ENCODE peak calls at places on chromosomes 11 and 22, in ten cellular contexts. K is stomach, A is ovary, D is transverse colon, I is IMR-90, U is right lobe of liver, H is gastrocnemius medialis, P is esophagus squamous epithelium, S is A549, J is K562. R is an unnamed sample.
A peak's percentile ranks its signal among the peaks of the same experiment; 100 is the strongest.

GRCh38 chr11:126257144-126257543 is 11.6 kb downstream of the SRPRA start:
- DNase-seq in K (no peak), A (no peak), D (no peak), I (no peak), U (no peak), H (no peak), P (no peak), S (no peak), J (no peak), R (no peak)

GRCh38 chr11:131685206-131685605 is 314.8 kb downstream of the NTM start:
- DNase-seq in K (no peak), A (no peak), D (no peak), I (no peak), U (no peak), H (no peak), P (no peak), S (no peak), J (no peak), R (no peak)

GRCh38 chr11:132792341-132793140 is 739.8 kb downstream of the OPCML start:
- DNase-seq in K (no peak), A (no peak), D (no peak), I (no peak), U (no peak), H (no peak), P (no peak), S (no peak), J (no peak), R (no peak)

GRCh38 chr22:33770723-33771122 is 149.6 kb downstream of the LARGE1 start:
- DNase-seq in K (no peak), A (no peak), D (no peak), I (no peak), U (no peak), H (no peak), P (no peak), S (no peak), J (no peak), R (no peak)

GRCh38 chr11:7612661-7613393 is 60.5 kb downstream of the CYB5R2 start:
- DNase-seq in K (peak; percentile 62), A (no peak), D (no peak), I (peak; percentile 2), U (no peak), H (no peak), P (no peak), S (no peak), J (no peak), R (no peak)

GRCh38 chr11:42243370-42243769 is 783.9 kb upstream of the LRRC4C start:
- DNase-seq in K (no peak), A (no peak), D (no peak), I (no peak), U (no peak), H (no peak), P (no peak), S (no peak), J (no peak), R (no peak)

GRCh38 chr11:18974192-18974591 is 35.0 kb upstream of the MRGPRX1 start:
- DNase-seq in K (no peak), A (no peak), D (no peak), I (no peak), U (no peak), H (no peak), P (no peak), S (no peak), J (no peak), R (no peak)

GRCh38 chr22:23007823-23008222 is 62.5 kb upstream of the GNAZ start:
- DNase-seq in K (no peak), A (no peak), D (no peak), I (no peak), U (no peak), H (no peak), P (no peak), S (no peak), J (peak; percentile 51), R (no peak)

GRCh38 chr11:60265373-60266214 is 14.9 kb upstream of the MS4A4A start:
- DNase-seq in K (no peak), A (no peak), D (no peak), I (peak; percentile 7), U (no peak), H (no peak), P (no peak), S (peak; percentile 28), J (peak; percentile 52), R (peak; percentile 44)

DNA sequence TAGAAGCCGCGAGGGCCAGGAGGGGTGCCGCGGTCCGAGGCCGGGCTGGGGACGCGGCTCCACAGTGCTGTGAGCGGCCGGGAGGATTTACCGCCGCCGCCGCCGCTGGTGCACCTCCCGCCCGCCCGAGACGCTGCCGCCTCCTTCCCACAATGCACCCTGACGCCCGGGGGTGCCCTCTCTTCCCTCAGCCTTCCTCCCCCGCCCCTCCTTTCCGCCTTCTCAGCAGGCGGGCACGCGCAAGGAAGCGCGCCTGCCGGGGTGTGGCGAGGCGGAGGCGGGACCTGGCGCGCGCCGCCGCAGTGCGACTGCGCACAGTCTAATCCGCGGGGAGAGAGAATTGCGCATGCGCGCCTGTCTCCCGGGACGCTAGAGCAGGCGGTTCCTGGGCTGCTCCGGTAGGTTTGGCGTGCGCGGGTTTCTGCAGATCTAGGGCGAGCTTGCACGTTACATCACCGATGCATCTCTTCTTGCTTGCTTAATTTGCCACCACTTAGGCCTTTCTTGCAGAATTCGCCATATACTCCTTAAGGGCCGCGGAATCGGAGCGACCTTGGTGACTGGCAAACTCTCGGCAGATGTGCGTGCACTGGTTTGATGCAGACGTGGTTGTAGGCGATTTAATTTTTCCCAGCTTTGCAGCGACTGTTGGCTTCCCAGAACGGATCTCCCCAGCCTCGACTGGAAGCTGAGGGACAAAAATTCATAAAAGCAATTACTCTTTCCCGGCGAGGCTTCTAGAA is at the start of the genes GVQW3 and THAP12:
- DNase-seq in K (peak; percentile 98), A (peak; percentile 99), D (peak; percentile 98), I (peak; percentile 97), U (peak; percentile 98), H (peak; percentile 98), P (peak; percentile 91), S (peak; percentile 99), J (peak; percentile 97), R (peak; percentile 91)
- TF ChIP-seq POLR2A in K (no peak), A (no peak), D (peak; percentile 57), I (peak; percentile 39), U (peak; percentile 80), H (peak; percentile 92), P (no peak), S (peak; percentile 90), J (peak; percentile 56), R (peak; percentile 72)

GRCh38 chr11:28107726-28108618 is at the start of the genes KIF18A and METTL15:
- DNase-seq in K (peak; percentile 100), A (peak; percentile 100), D (peak; percentile 100), I (peak; percentile 99), U (peak; percentile 100), H (peak; percentile 99), P (peak; percentile 97), S (peak; percentile 70), J (peak; percentile 90), R (peak; percentile 96)
- TF ChIP-seq POLR2A in K (no peak), A (peak; percentile 71), D (peak; percentile 87), I (peak; percentile 96), U (peak; percentile 78), H (peak; percentile 56), P (no peak), S (peak; percentile 70), J (peak; percentile 92), R (peak; percentile 92)

GRCh38 chr11:450809-451451 is 851 bp downstream of the PTDSS2 start:
- DNase-seq in K (peak; percentile 68), A (peak; percentile 64), D (peak; percentile 79), I (peak; percentile 66), U (peak; percentile 81), H (no peak), P (peak; percentile 44), S (peak; percentile 66), J (peak; percentile 50), R (no peak)

GRCh38 chr11:451738-452137 is 1.7 kb downstream of the PTDSS2 start:
- DNase-seq in K (no peak), A (no peak), D (no peak), I (no peak), U (no peak), H (no peak), P (no peak), S (no peak), J (no peak), R (no peak)

GRCh38 chr11:452203-452744 is 2.2 kb downstream of the PTDSS2 start:
- DNase-seq in K (no peak), A (no peak), D (no peak), I (no peak), U (no peak), H (no peak), P (no peak), S (no peak), J (no peak), R (no peak)

GRCh38 chr11:447923-448731 is 2.0 kb upstream of the PTDSS2 start:
- DNase-seq in K (peak; percentile 97), A (peak; percentile 98), D (peak; percentile 97), I (peak; percentile 84), U (peak; percentile 95), H (peak; percentile 88), P (peak; percentile 77), S (peak; percentile 94), J (peak; percentile 95), R (peak; percentile 54)

GRCh38 chr11:449889-450808 is at the start of gene PTDSS2:
- DNase-seq in K (peak; percentile 97), A (peak; percentile 97), D (peak; percentile 97), I (peak; percentile 94), U (peak; percentile 97), H (peak; percentile 94), P (peak; percentile 80), S (peak; percentile 89), J (peak; percentile 81), R (peak; percentile 75)
- TF ChIP-seq POLR2A in K (no peak), A (peak; percentile 91), D (peak; percentile 75), I (no peak), U (peak; percentile 63), H (peak; percentile 61), P (no peak), S (peak; percentile 80), J (peak; percentile 79), R (peak; percentile 77)

DNA sequence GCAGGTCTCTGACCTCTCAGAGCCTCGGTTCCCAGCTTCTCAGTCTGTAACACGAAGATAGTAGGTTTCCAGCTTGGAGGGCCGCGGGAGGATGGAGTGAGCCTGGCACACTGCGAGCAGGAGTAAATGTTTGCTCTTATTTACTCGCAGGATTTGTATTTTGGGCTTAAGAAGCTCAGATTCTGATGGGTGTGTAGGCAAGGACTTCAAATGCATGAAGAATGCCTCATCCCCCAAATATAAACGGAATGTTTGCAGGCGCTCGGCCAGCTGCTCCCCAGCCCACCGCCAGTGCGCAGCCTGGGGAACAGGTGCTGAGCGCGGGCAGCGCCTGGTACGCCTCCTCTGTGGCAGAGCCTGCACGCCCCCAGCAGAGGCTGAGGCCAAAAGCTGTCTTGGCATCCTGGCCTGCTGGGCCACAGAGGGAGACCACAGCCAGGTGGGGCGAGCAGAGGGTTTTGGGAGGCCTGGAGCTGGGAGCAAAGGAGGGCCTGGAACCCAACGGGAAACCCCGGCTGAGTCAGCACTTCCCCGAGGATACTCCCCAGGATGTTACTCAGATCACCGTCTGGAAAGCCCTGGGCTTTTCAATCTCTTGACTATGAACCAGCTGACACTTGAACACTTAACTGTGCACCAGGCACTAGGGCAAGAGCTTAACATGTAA is 9.4 kb downstream of the EHD1 start:
- DNase-seq in K (no peak), A (peak; percentile 71), D (no peak), I (peak; percentile 94), U (peak; percentile 59), H (peak; percentile 59), P (no peak), S (peak; percentile 72), J (no peak), R (no peak)
- TF ChIP-seq POLR2A in K (no peak), A (no peak), D (no peak), I (no peak), U (no peak), H (no peak), P (no peak), S (no peak), J (no peak), R (no peak)

GRCh38 chr11:128398517-128399152 is 188.7 kb downstream of the ETS1 start:
- DNase-seq in K (no peak), A (no peak), D (no peak), I (no peak), U (no peak), H (no peak), P (no peak), S (no peak), J (no peak), R (no peak)
- TF ChIP-seq POLR2A in K (no peak), A (no peak), D (no peak), I (no peak), U (no peak), H (no peak), P (no peak), S (no peak), J (no peak), R (no peak)